ENCODE peak calls at places on chromosomes 3 and 15, in ten cellular contexts. Z, Y, T, U, W, D, H, L, I and J are unnamed samples.

GRCh38 chr15:66651913-66652642 is 50.0 kb upstream of the SMAD6 start:
- DNase-seq in W (no peak), H (no peak), U (no peak), D (no peak), Z (no peak), L (no peak), I (no peak), Y (no peak), T (no peak), J (no peak)

GRCh38 chr3:191074511-191074910 is 124.5 kb upstream of the OSTN start:
- DNase-seq in H (no peak), I (no peak), L (no peak), T (no peak), U (no peak), W (no peak), D (no peak), Z (no peak), Y (no peak), J (no peak)

GRCh38 chr15:101710806-101711205 is 13.5 kb downstream of the TARS3 start:
- DNase-seq in D (no peak), U (peak; percentile 74), I (peak; percentile 79), T (no peak), Y (peak; percentile 40), L (no peak), W (no peak), Z (peak; percentile 70), H (no peak), J (peak; percentile 56)

GRCh38 chr3:48428088-48428862 is 1.6 kb downstream of the PLXNB1 start:
- DNase-seq in W (no peak), L (no peak), H (no peak), Y (no peak), Z (peak; percentile 39), I (peak; percentile 83), U (no peak), T (no peak), D (peak; percentile 70), J (no peak)

GRCh38 chr15:28975766-28976179 is 90.0 kb downstream of the APBA2 start:
- DNase-seq in T (peak; percentile 31), W (peak; percentile 54), L (no peak), U (peak; percentile 45), Z (peak; percentile 54), I (peak; percentile 72), D (no peak), Y (peak; percentile 59), H (peak; percentile 86), J (no peak)

GRCh38 chr3:177473184-177473583 is 275.9 kb upstream of the TBL1XR1 start:
- DNase-seq in H (no peak), U (no peak), T (no peak), L (no peak), Y (peak; percentile 58), I (no peak), D (no peak), Z (no peak), W (no peak), J (no peak)

GRCh38 chr3:38247366-38248035 is 18.1 kb upstream of the SLC22A13 start:
- DNase-seq in W (peak; percentile 84), D (no peak), T (no peak), H (no peak), Z (peak; percentile 94), U (peak; percentile 77), I (peak; percentile 90), Y (peak; percentile 91), L (peak; percentile 64), J (peak; percentile 79)

GRCh38 chr15:88113909-88114308 is 142.6 kb downstream of the NTRK3 start:
- DNase-seq in Y (no peak), W (no peak), Z (peak; percentile 3), U (no peak), L (no peak), I (no peak), D (no peak), H (no peak), T (no peak), J (no peak)

GRCh38 chr3:196268270-196269163 is 19.0 kb downstream of the PCYT1A start:
- DNase-seq in Y (peak; percentile 86), L (no peak), H (no peak), D (no peak), Z (peak; percentile 86), I (peak; percentile 74), T (no peak), U (peak; percentile 62), W (peak; percentile 55), J (no peak)

GRCh38 chr3:156298938-156299337 is 178.6 kb downstream of the KCNAB1 start:
- DNase-seq in L (no peak), U (no peak), T (no peak), Z (no peak), I (no peak), D (no peak), Y (no peak), H (no peak), W (no peak), J (no peak)

GRCh38 chr15:41852736-41853135 is 14.1 kb downstream of the PLA2G4B start:
- DNase-seq in U (no peak), Z (no peak), T (no peak), D (no peak), I (no peak), W (no peak), H (no peak), Y (no peak), L (no peak), J (no peak)

GRCh38 chr15:87570186-87570585 is 686.4 kb downstream of the NTRK3 start:
- DNase-seq in Y (peak; percentile 37), H (no peak), T (no peak), U (no peak), W (no peak), L (no peak), D (no peak), I (peak; percentile 11), Z (no peak), J (no peak)

GRCh38 chr3:188350956-188351355 is 197.0 kb downstream of the LPP start:
- DNase-seq in T (no peak), Z (no peak), D (no peak), L (no peak), W (no peak), H (no peak), I (no peak), Y (no peak), U (no peak), J (no peak)

GRCh38 chr15:41024141-41024540 is 70.9 kb downstream of the CHAC1 start:
- DNase-seq in T (no peak), L (no peak), H (no peak), U (peak; percentile 37), Z (peak; percentile 86), I (no peak), Y (peak; percentile 68), D (no peak), W (no peak), J (no peak)

GRCh38 chr3:31600435-31600834 is 67.7 kb downstream of the STT3B start:
- DNase-seq in D (no peak), I (no peak), L (no peak), T (no peak), W (no peak), U (no peak), H (no peak), Z (no peak), Y (no peak), J (no peak)

GRCh38 chr3:184238246-184238818 is 8.9 kb downstream of the VWA5B2 start:
- DNase-seq in I (no peak), D (no peak), L (peak; percentile 54), T (no peak), Y (no peak), H (no peak), U (no peak), Z (no peak), W (no peak), J (no peak)

GRCh38 chr3:134666466-134666865 is 15.6 kb upstream of the KY start:
- DNase-seq in D (no peak), Y (peak; percentile 18), T (no peak), U (no peak), L (no peak), I (peak; percentile 85), Z (peak; percentile 93), W (peak; percentile 68), H (no peak), J (no peak)

GRCh38 chr3:101077361-101078011 is 84.3 kb upstream of the ABI3BP start:
- DNase-seq in T (no peak), I (peak; percentile 70), L (no peak), Y (peak; percentile 51), Z (peak; percentile 32), U (no peak), H (no peak), D (no peak), W (peak; percentile 56), J (no peak)

GRCh38 chr3:141114816-141115458 is 63.8 kb downstream of the SPSB4 start:
- DNase-seq in T (no peak), U (no peak), H (no peak), L (no peak), W (no peak), Y (no peak), D (no peak), Z (peak; percentile 36), I (no peak), J (no peak)

GRCh38 chr3:34002569-34003100 is 204.2 kb downstream of the PDCD6IP start:
- DNase-seq in I (no peak), L (no peak), Y (no peak), T (no peak), U (no peak), D (no peak), Z (no peak), W (no peak), H (no peak), J (no peak)

GRCh38 chr15:29452881-29453731 is 183.5 kb upstream of the NSMCE3 start:
- DNase-seq in W (no peak), Y (no peak), U (no peak), L (no peak), D (no peak), Z (no peak), T (no peak), H (no peak), I (no peak), J (no peak)

GRCh38 chr3:69181592-69182211 is 59.3 kb upstream of the LMOD3 start:
- DNase-seq in H (no peak), U (no peak), Z (peak; percentile 59), D (no peak), T (no peak), I (peak; percentile 84), Y (peak; percentile 77), W (peak; percentile 38), L (no peak), J (peak; percentile 32)

GRCh38 chr3:126111566-126112475 is 27.9 kb upstream of the SLC41A3 start:
- DNase-seq in I (no peak), H (no peak), L (no peak), W (no peak), Z (no peak), D (peak; percentile 69), U (no peak), Y (no peak), T (no peak), J (no peak)

GRCh38 chr15:70094690-70095311 is 2.9 kb downstream of the TLE3 start:
- DNase-seq in I (no peak), H (peak; percentile 25), T (no peak), Y (no peak), D (no peak), Z (peak; percentile 18), W (no peak), U (no peak), L (no peak), J (no peak)

GRCh38 chr3:142934128-142934896 is 29.2 kb downstream of the PAQR9 start:
- DNase-seq in I (no peak), Z (no peak), L (no peak), W (no peak), Y (no peak), D (no peak), T (no peak), H (no peak), U (no peak), J (no peak)

GRCh38 chr15:78906310-78906608 is 33.6 kb downstream of the MORF4L1 start:
- DNase-seq in L (no peak), U (peak; percentile 66), D (no peak), W (peak; percentile 73), Z (peak; percentile 93), Y (peak; percentile 33), I (peak; percentile 92), H (no peak), T (no peak), J (peak; percentile 34)

GRCh38 chr3:143832433-143832832 is 15.8 kb downstream of the SLC9A9 start:
- DNase-seq in D (no peak), W (peak; percentile 20), L (no peak), Y (no peak), H (no peak), U (no peak), Z (peak; percentile 44), I (peak; percentile 89), T (no peak), J (no peak)

GRCh38 chr3:58608648-58609047 is 31.5 kb upstream of the FAM107A start:
- DNase-seq in T (no peak), I (peak; percentile 93), U (no peak), Y (no peak), H (no peak), D (peak; percentile 49), Z (no peak), W (no peak), L (peak; percentile 57), J (no peak)